ENCODE peak calls at places on chromosomes 13 and 19, in five cellular contexts. Y, A, Q, H and S are unnamed samples.

GRCh38 chr19:45079911-45080469 is 930 bp downstream of the GEMIN7 start:
- DNase-seq in Y (no peak), Q (no peak), A (no peak), H (no peak), S (no peak)

GRCh38 chr13:31797154-31797775 is 57.9 kb downstream of the RXFP2 start:
- DNase-seq in H (no peak), Y (no peak), A (peak), Q (no peak), S (no peak)

GRCh38 chr13:101730420-101731000 is 278.0 kb downstream of the ITGBL1 start:
- DNase-seq in Y (no peak), Q (no peak), H (no peak), A (no peak), S (no peak)

GRCh38 chr13:44031555-44031954 is 151.9 kb downstream of the LACC1 start:
- DNase-seq in Q (no peak), Y (no peak), A (no peak), H (no peak), S (no peak)

GRCh38 chr13:80132741-80133601 is 208.0 kb downstream of the SPRY2 start:
- DNase-seq in Q (no peak), H (peak), A (peak), Y (peak), S (no peak)

GRCh38 chr13:103431880-103432279 is 365.7 kb upstream of the SLC10A2 start:
- DNase-seq in Y (no peak), H (no peak), A (no peak), Q (no peak), S (no peak)

GRCh38 chr13:45718063-45718462 is 15.9 kb downstream of the CBY2 start:
- DNase-seq in Q (no peak), A (peak), H (no peak), Y (no peak), S (no peak)

GRCh38 chr19:47124937-47125668 is 5.5 kb upstream of the SAE1 start:
- DNase-seq in H (no peak), A (peak), Y (no peak), Q (no peak), S (no peak)

GRCh38 chr13:53941588-53942190 is 913.1 kb downstream of the OLFM4 start:
- DNase-seq in A (no peak), H (no peak), Y (no peak), Q (peak), S (no peak)

GRCh38 chr13:31045621-31046081 is 113.2 kb downstream of the TEX26 start:
- DNase-seq in Y (no peak), A (peak), H (peak), Q (no peak), S (no peak)

GRCh38 chr13:32426981-32427851 is 714 bp downstream of the N4BP2L1 start:
- DNase-seq in A (peak), Q (no peak), Y (peak), H (peak), S (no peak)

GRCh38 chr13:45121421-45121820 is 1.1 kb downstream of the GTF2F2 start:
- DNase-seq in A (peak), H (no peak), Y (no peak), Q (no peak), S (no peak)

GRCh38 chr13:110027470-110028240 is 241.3 kb upstream of the IRS2 start:
- DNase-seq in H (no peak), Q (no peak), Y (no peak), A (no peak), S (no peak)

GRCh38 chr19:16076958-16077611 is 790 bp downstream of the TPM4 start:
- DNase-seq in A (no peak), H (peak), Q (no peak), Y (peak), S (no peak)

GRCh38 chr19:7349961-7350711 is 1.4 kb downstream of the ARHGEF18 start:
- DNase-seq in Y (no peak), A (no peak), H (no peak), Q (no peak), S (no peak)

DNA sequence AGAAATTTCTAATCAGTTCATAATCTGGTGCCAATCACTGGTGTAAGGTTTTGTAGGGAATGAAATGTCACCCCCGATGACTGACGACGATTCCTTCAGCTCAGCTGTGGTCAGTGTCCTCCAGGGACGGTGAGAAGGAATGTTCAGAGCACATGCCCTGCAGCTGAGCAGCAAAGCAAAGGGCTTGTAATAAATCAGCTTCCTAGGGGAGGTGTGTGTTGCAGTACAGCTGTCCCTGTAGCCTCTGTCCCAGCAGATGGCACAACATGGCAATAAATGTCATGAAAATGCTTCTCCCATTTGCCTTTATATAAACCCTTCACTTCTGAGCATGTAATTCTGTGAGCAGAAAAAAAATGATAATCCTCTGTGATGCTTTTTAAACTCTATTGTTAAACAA is 102.4 kb downstream of the FAM216B start:
- DNase-seq in H (no peak), Y (no peak), Q (no peak), A (peak), S (no peak)
- TF ChIP-seq CTCF in H (peak), Y (no peak), Q (peak), A (no peak), S (no peak)

GRCh38 chr13:51626749-51627148 is 42.5 kb downstream of the WDFY2 start:
- DNase-seq in H (no peak), Q (no peak), A (no peak), Y (peak), S (no peak)
- TF ChIP-seq POLR2A in H (no peak), Q (no peak), A (no peak), Y (no peak), S (no peak)

GRCh38 chr19:13012390-13012689 is 17.1 kb downstream of the NFIX start:
- DNase-seq in Y (no peak), Q (no peak), H (no peak), A (no peak), S (no peak)

GRCh38 chr19:13014921-13015280 is 19.6 kb downstream of the NFIX start:
- DNase-seq in H (no peak), Y (no peak), A (no peak), Q (no peak), S (no peak)

GRCh38 chr19:13012690-13013608 is 17.7 kb downstream of the NFIX start:
- DNase-seq in Q (no peak), H (peak), Y (no peak), A (peak), S (no peak)

GRCh38 chr19:13014101-13014920 is 19.0 kb downstream of the NFIX start:
- DNase-seq in Y (no peak), A (no peak), Q (no peak), H (peak), S (no peak)

DNA sequence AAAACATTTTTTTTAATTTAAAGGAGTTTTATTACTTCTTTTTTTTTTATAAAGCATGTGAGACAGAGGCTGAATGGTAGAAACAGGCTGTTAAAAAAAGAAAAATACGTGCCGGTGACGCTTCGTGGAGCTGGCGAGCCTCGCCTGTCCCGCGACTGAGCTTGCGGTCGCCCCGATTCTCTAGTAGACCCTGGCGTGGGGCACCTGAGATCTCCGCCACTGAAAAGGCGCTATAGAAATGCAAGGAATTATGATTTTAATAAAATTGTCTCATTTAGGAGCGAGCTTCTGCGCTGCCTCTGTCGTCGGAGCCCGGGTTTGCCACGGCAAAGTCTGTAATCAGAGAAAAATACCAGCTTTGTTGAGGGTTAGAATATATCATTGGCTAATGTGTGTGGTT is 18.4 kb downstream of the NFIX start:
- DNase-seq in A (no peak), Q (no peak), Y (no peak), H (no peak), S (no peak)
- H3K4me3 ChIP-seq in A (no peak), Q (peak), Y (peak), H (peak), S (peak)

GRCh38 chr13:111503376-111503775 is 182.9 kb downstream of the TEX29 start:
- DNase-seq in H (no peak), Y (no peak), A (no peak), Q (no peak), S (no peak)

GRCh38 chr13:111506131-111506530 is 185.7 kb downstream of the TEX29 start:
- DNase-seq in Q (no peak), Y (no peak), A (no peak), H (no peak), S (no peak)

GRCh38 chr13:111503905-111504695 is 183.7 kb downstream of the TEX29 start:
- DNase-seq in A (no peak), Y (peak), H (no peak), Q (no peak), S (no peak)

GRCh38 chr13:111506621-111507020 is 186.2 kb downstream of the TEX29 start:
- DNase-seq in Y (no peak), Q (no peak), A (no peak), H (no peak), S (no peak)

DNA sequence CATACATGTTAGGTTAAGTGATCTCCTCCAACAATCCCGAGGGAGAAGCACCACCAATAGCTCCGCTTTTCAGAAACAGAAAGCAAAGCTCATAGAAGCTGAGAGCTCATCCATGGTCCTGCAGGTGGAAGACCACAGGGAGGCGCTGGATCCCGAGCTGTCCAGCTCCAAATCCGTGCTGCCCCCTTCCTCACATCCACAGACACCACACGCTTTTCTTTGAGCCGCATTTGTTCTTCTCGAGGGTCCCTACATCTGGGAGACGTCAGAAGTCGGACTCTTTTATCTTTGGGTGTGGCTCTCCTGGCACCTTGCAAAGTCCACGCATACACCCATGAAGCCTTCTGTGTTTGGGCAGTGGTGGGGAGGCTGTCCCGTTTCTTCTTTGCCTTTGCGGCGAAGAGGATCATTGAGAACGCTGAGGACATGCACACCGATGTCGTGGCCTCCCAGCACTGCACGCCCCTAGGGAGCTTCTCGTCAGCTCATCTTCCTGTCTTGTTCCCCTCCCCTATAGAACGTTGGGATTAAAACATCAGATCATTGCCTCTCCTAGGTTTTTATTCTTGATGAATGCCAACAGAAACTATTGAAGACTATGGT is 184.8 kb downstream of the TEX29 start:
- DNase-seq in H (no peak), Q (peak), A (no peak), Y (no peak), S (no peak)
- TF ChIP-seq CTCF in H (no peak), Q (peak), A (no peak), Y (no peak), S (no peak)